ENCODE peak calls at places on chromosomes 16 and 17, in ten cellular contexts. J is progenitor cell of endocrine pancreas; R is AG10803; B is Right ventricle myocardium superior; V is activated CD8-positive, alpha-beta T cell treated with anti-CD3 and anti-CD28 coated beads, Interleukin-2, amount 10 ng/mL, durations not matched to agents 7 days and 5 days; W is NCI-H1092; L is GM13977; Y is GM12878; A is cardiac muscle cell; K is GF-D8. C is an unnamed sample.

GRCh38 chr17:74089869-74090464 is 113.5 kb upstream of the RPL38 start:
- DNase-seq in J (peak), R (peak), B (peak), V (peak), W (peak), L (peak), Y (peak), A (peak), K (no peak), C (peak)

GRCh38 chr17:65290041-65290440 is 152.9 kb downstream of the RGS9 start:
- DNase-seq in J (no peak), R (no peak), B (no peak), V (no peak), W (no peak), L (no peak), Y (no peak), A (no peak), K (no peak), C (no peak)

GRCh38 chr16:65908568-65908967 is 457.9 kb upstream of the CDH5 start:
- DNase-seq in J (no peak), R (no peak), B (no peak), V (no peak), W (no peak), L (no peak), Y (no peak), A (no peak), K (no peak), C (no peak)

GRCh38 chr17:38868968-38869646 is 751 bp upstream of the LASP1 start:
- DNase-seq in J (peak), R (peak), B (peak), V (peak), W (peak), L (peak), Y (peak), A (peak), K (peak), C (peak)

GRCh38 chr16:77531741-77532140 is 96.9 kb upstream of the ADAMTS18 start:
- DNase-seq in J (no peak), R (peak), B (no peak), V (no peak), W (no peak), L (no peak), Y (no peak), A (no peak), K (no peak), C (no peak)

GRCh38 chr17:77409282-77410161 is 268.8 kb downstream of the SEC14L1 start:
- DNase-seq in J (no peak), R (peak), B (peak), V (peak), W (no peak), L (no peak), Y (no peak), A (peak), K (no peak), C (no peak)

GRCh38 chr16:80703391-80704071 is 100.9 kb downstream of the CDYL2 start:
- DNase-seq in J (no peak), R (no peak), B (no peak), V (no peak), W (no peak), L (no peak), Y (no peak), A (no peak), K (no peak), C (no peak)

GRCh38 chr16:90023078-90023447 is 3.8 kb upstream of the DBNDD1 start:
- DNase-seq in J (no peak), R (peak), B (no peak), V (no peak), W (no peak), L (no peak), Y (no peak), A (no peak), K (no peak), C (no peak)

GRCh38 chr16:20899503-20900298 is 457 bp downstream of the DCUN1D3 start:
- DNase-seq in J (peak), R (no peak), B (peak), V (peak), W (no peak), L (peak), Y (no peak), A (peak), K (peak), C (peak)

GRCh38 chr16:19604911-19605310 is 49.4 kb downstream of the VPS35L start:
- DNase-seq in J (no peak), R (no peak), B (no peak), V (no peak), W (no peak), L (no peak), Y (no peak), A (no peak), K (no peak), C (no peak)

C was measured in GM13976.